ENCODE peak calls at places on chromosome 6, in seven cellular contexts. V, W, B, N, E, F and P are unnamed samples.

GRCh38 chr6:144820270-144820669 is 535.1 kb downstream of the UTRN start:
- DNase-seq in V (no peak), W (peak), B (no peak), N (no peak), E (no peak), F (no peak), P (no peak)

GRCh38 chr6:93183513-93183912 is 235.8 kb downstream of the EPHA7 start:
- DNase-seq in V (no peak), W (no peak), B (no peak), N (no peak), E (no peak), F (no peak), P (no peak)

GRCh38 chr6:170404697-170405096 is 98.1 kb downstream of the FAM120B start:
- DNase-seq in V (no peak), W (no peak), B (no peak), N (no peak), E (no peak), F (no peak), P (no peak)

GRCh38 chr6:44828780-44829179 is 441.3 kb downstream of the CDC5L start:
- DNase-seq in V (no peak), W (no peak), B (no peak), N (no peak), E (no peak), F (no peak), P (no peak)

GRCh38 chr6:134703206-134703605 is 246.7 kb downstream of the ALDH8A1 start:
- DNase-seq in V (no peak), W (no peak), B (no peak), N (no peak), E (no peak), F (no peak), P (no peak)

GRCh38 chr6:138716971-138717370 is 56.6 kb upstream of the CCDC28A start:
- DNase-seq in V (no peak), W (no peak), B (no peak), N (no peak), E (no peak), F (no peak), P (no peak)

GRCh38 chr6:129890701-129891100 is 29.6 kb upstream of the TMEM244 start:
- DNase-seq in V (no peak), W (no peak), B (no peak), N (no peak), E (no peak), F (peak), P (no peak)

GRCh38 chr6:38179794-38180430 is 360.4 kb downstream of the ZFAND3 start:
- DNase-seq in V (no peak), W (no peak), B (no peak), N (no peak), E (peak), F (no peak), P (peak)

GRCh38 chr6:36701401-36701991 is 3.9 kb downstream of the RAB44 start:
- DNase-seq in V (no peak), W (no peak), B (peak), N (no peak), E (no peak), F (no peak), P (peak)

GRCh38 chr6:168345896-168346754 is 26.5 kb upstream of the DACT2 start:
- DNase-seq in V (no peak), W (no peak), B (no peak), N (no peak), E (no peak), F (no peak), P (no peak)

GRCh38 chr6:134830194-134830593 is 119.7 kb downstream of the ALDH8A1 start:
- DNase-seq in V (no peak), W (no peak), B (no peak), N (no peak), E (no peak), F (no peak), P (no peak)

GRCh38 chr6:116562019-116562403 is 8.5 kb downstream of the CALHM4 start:
- DNase-seq in V (no peak), W (no peak), B (no peak), N (no peak), E (no peak), F (no peak), P (no peak)

GRCh38 chr6:17086469-17086868 is 15.4 kb upstream of the STMND1 start:
- DNase-seq in V (no peak), W (peak), B (peak), N (peak), E (no peak), F (peak), P (no peak)

GRCh38 chr6:157800420-157801237 is 22.4 kb upstream of the SNX9 start:
- DNase-seq in V (peak), W (no peak), B (no peak), N (no peak), E (no peak), F (no peak), P (no peak)

DNA sequence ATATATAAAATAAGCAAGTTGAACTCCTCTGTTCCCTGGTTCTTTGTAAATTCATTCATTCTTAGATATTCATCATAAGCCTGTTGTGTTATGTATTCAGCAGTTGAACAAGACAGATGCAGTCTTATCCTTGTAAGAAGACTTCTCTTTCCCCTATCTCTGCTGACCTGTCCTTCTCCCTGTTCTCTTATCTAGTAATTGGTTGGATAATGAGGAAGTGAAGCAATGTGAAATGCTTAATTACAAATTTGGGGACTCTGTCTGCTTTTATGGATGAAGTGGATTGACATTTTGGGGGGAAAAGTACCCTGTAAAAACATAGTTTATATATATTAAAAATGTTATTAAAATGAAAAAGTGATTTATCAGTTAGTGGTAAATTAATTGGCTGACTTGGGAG is 37.0 kb downstream of the CDKAL1 start:
- DNase-seq in V (no peak), W (no peak), B (no peak), N (no peak), E (no peak), F (no peak), P (no peak)
- TF ChIP-seq JUND in V (no peak), W (no peak), B (no peak), N (no peak), E (no peak), F (no peak), P (no peak)

GRCh38 chr6:149852180-149852579 is 12.0 kb downstream of the LRP11 start:
- DNase-seq in V (peak), W (no peak), B (no peak), N (no peak), E (no peak), F (no peak), P (peak)
- TF ChIP-seq JUND in V (no peak), W (no peak), B (no peak), N (no peak), E (no peak), F (no peak), P (no peak)

DNA sequence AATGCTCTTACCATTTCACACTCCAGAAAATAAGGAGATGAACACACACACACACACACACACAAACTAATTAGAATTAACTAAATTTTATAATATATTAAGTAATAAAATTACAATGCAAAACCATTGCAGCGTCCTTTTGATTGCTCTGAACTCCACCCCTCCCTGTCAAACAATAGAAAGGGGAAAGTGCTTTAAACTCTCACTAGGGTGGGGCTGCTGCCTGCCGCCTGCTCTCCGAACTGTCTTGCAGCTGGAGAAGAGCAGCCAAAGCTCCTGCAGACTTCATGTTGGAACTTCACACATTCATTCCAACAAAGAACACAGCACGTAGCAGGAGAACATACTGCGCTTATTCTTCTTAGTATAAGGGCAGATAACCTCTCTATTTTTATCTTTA is 83.2 kb downstream of the GCLC start:
- DNase-seq in V (no peak), W (no peak), B (no peak), N (no peak), E (no peak), F (no peak), P (no peak)
- TF ChIP-seq JUND in V (no peak), W (no peak), B (no peak), N (no peak), E (no peak), F (no peak), P (no peak)

DNA sequence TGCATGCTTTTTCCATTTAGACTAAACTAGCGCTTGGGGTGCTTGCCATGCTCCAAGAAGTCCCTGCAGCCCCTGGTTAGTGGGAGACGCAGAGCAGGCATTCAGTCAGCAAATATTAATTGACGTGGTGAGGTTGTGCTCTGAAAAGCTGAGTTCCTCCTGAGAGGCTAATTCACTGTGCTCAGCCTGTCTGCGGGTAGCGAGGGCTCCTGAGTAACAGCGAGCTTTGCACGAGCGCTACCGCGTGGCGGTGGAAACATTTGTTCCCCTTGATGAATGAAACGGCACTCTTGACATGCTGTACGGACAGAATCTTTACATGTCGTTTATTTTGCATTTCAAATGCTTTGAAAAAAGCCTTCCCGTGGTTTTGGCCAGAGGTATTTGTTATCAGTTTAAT is 170.6 kb upstream of the AGPAT4 start:
- DNase-seq in V (no peak), W (no peak), B (no peak), N (no peak), E (peak), F (peak), P (peak)
- TF ChIP-seq JUND in V (no peak), W (no peak), B (no peak), N (no peak), E (no peak), F (no peak), P (no peak)

GRCh38 chr6:103280417-103280816 is 1579.3 kb downstream of the HACE1 start:
- DNase-seq in V (no peak), W (no peak), B (no peak), N (no peak), E (no peak), F (no peak), P (no peak)
- TF ChIP-seq JUND in V (no peak), W (no peak), B (no peak), N (no peak), E (no peak), F (no peak), P (no peak)

GRCh38 chr6:20242397-20242796 is 30.1 kb upstream of the MBOAT1 start:
- DNase-seq in V (no peak), W (no peak), B (no peak), N (no peak), E (no peak), F (no peak), P (no peak)
- TF ChIP-seq JUND in V (no peak), W (no peak), B (no peak), N (no peak), E (no peak), F (no peak), P (no peak)

GRCh38 chr6:146543211-146543939 is at the start of gene RAB32:
- DNase-seq in V (no peak), W (no peak), B (peak), N (peak), E (peak), F (peak), P (peak)
- TF ChIP-seq JUND in V (no peak), W (no peak), B (no peak), N (no peak), E (no peak), F (peak), P (no peak)

GRCh38 chr6:109229536-109229935 is 134.2 kb downstream of the CEP57L1 start:
- DNase-seq in V (no peak), W (no peak), B (no peak), N (no peak), E (no peak), F (peak), P (no peak)
- TF ChIP-seq JUND in V (no peak), W (no peak), B (no peak), N (no peak), E (no peak), F (no peak), P (no peak)

DNA sequence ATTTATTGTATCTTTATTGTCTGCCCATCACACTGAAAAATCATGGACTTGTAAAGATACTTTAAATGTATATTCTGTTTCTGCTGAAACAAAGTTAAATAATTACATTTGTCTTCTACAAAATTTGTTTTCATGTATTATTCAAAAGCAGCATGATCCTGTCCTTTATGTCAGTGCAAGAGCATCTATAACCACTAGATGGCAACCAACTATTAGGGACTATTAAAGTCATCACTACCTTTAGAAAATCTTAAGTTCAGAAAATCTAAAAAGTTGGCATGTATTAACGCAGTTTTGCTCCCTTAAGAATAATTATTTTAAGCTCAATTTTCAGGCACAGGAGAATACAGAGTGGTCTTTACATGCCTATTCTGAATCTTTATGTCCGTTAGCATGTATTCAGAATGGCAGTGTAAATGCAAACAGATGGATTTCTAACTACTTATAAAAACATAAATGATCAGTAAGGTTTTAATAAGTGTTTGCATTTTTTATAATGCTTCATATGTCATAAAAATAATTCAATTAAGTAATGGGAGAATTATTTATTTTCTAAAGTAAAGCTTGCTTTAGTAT is 17.8 kb downstream of the TMEM30A start:
- DNase-seq in V (no peak), W (no peak), B (peak), N (peak), E (no peak), F (peak), P (no peak)
- TF ChIP-seq JUND in V (no peak), W (no peak), B (no peak), N (no peak), E (no peak), F (no peak), P (no peak)